ENCODE peak calls at places on chromosome 17, in ten cellular contexts. V is right lobe of liver, Z is upper lobe of left lung, F is HCT116, Q is body of pancreas, X is uterus, J is suprapubic skin, A is IMR-90, B is esophagus squamous epithelium, G is transverse colon. P is an unnamed sample.

GRCh38 chr17:76721463-76721862 is 4.9 kb downstream of the JMJD6 start:
- DNase-seq in Q (no peak), A (no peak), J (no peak), F (no peak), B (no peak), G (no peak), Z (no peak), V (no peak), X (no peak), P (peak)

GRCh38 chr17:55245986-55246385 is 18.8 kb upstream of the HLF start:
- DNase-seq in X (no peak), V (no peak), J (no peak), G (no peak), Z (no peak), B (no peak), Q (no peak), A (no peak), F (no peak), P (no peak)

GRCh38 chr17:67649891-67650290 is 67.8 kb upstream of the NOL11 start:
- DNase-seq in G (no peak), Q (no peak), Z (no peak), J (no peak), F (no peak), X (no peak), B (no peak), A (no peak), V (no peak), P (no peak)

GRCh38 chr17:77451894-77452852 is 311.4 kb downstream of the SEC14L1 start:
- DNase-seq in Z (peak), G (peak), J (peak), V (no peak), B (no peak), A (peak), Q (peak), X (peak), F (no peak), P (no peak)

GRCh38 chr17:78120971-78121800 is 7.4 kb downstream of the TMC6 start:
- DNase-seq in A (no peak), F (no peak), Q (no peak), Z (peak), X (no peak), B (no peak), J (no peak), G (peak), V (peak), P (no peak)

GRCh38 chr17:9313346-9313745 is 262.3 kb downstream of the STX8 start:
- DNase-seq in A (no peak), G (no peak), V (no peak), Z (no peak), B (no peak), J (no peak), F (no peak), Q (no peak), X (no peak), P (no peak)

GRCh38 chr17:15263680-15264079 is 1.4 kb downstream of the PMP22 start:
- DNase-seq in V (no peak), A (no peak), X (no peak), J (no peak), F (no peak), Q (no peak), Z (no peak), G (no peak), B (no peak), P (no peak)

GRCh38 chr17:34797724-34798123 is 163.5 kb downstream of the CCT6B start:
- DNase-seq in F (no peak), B (no peak), V (peak), G (no peak), Q (peak), J (no peak), X (no peak), A (peak), Z (no peak), P (no peak)

GRCh38 chr17:35432176-35433074 is at the start of gene SLFN12:
- DNase-seq in Z (no peak), G (peak), X (peak), J (no peak), F (no peak), V (no peak), Q (peak), B (no peak), A (peak), P (peak)

GRCh38 chr17:6910987-6911603 is 79.6 kb upstream of the TEKT1 start:
- DNase-seq in Q (no peak), F (peak), J (no peak), Z (no peak), X (no peak), V (no peak), A (peak), B (no peak), G (no peak), P (no peak)

GRCh38 chr17:56110463-56111138 is 42.7 kb upstream of the ANKFN1 start:
- DNase-seq in Z (no peak), Q (no peak), A (no peak), X (no peak), V (peak), B (no peak), J (no peak), F (no peak), G (peak), P (no peak)

GRCh38 chr17:4407851-4408250 is 25.9 kb upstream of the SPNS3 start:
- DNase-seq in Z (no peak), J (no peak), X (no peak), G (no peak), A (no peak), V (no peak), B (no peak), F (no peak), Q (peak), P (no peak)

GRCh38 chr17:44198721-44199552 is 747 bp downstream of the ATXN7L3 start:
- DNase-seq in Q (peak), X (peak), Z (peak), B (no peak), A (peak), V (peak), F (no peak), G (peak), J (no peak), P (no peak)

GRCh38 chr17:19728114-19728495 is 11.7 kb upstream of the SLC47A2 start:
- DNase-seq in J (peak), V (peak), G (peak), F (no peak), Q (peak), A (peak), B (no peak), Z (peak), X (peak), P (peak)

GRCh38 chr17:59800530-59800942 is 92.2 kb downstream of the TUBD1 start:
- DNase-seq in B (no peak), J (no peak), Q (no peak), F (peak), V (no peak), G (no peak), X (no peak), Z (no peak), A (no peak), P (no peak)

GRCh38 chr17:19305761-19306159 is 56.8 kb downstream of the B9D1 start:
- DNase-seq in B (no peak), Q (no peak), Z (no peak), V (no peak), F (no peak), G (no peak), A (no peak), X (no peak), J (no peak), P (no peak)

GRCh38 chr17:37478187-37478586 is 11.5 kb upstream of the DUSP14 start:
- DNase-seq in V (no peak), A (peak), B (no peak), Q (no peak), G (no peak), X (no peak), J (no peak), Z (no peak), F (no peak), P (peak)

GRCh38 chr17:14818469-14818868 is 446.7 kb downstream of the PMP22 start:
- DNase-seq in X (no peak), V (no peak), Q (no peak), F (no peak), A (no peak), B (no peak), Z (no peak), G (no peak), J (no peak), P (no peak)

GRCh38 chr17:68356520-68356919 is 65.2 kb downstream of the ARSG start:
- DNase-seq in A (no peak), G (peak), Q (no peak), B (no peak), J (no peak), F (no peak), Z (no peak), V (no peak), X (no peak), P (no peak)

GRCh38 chr17:44589316-44590071 is 32.2 kb downstream of the FZD2 start:
- DNase-seq in B (no peak), X (no peak), Z (no peak), Q (no peak), F (no peak), V (no peak), G (no peak), A (peak), J (no peak), P (no peak)

GRCh38 chr17:32485261-32485955 is 1.4 kb upstream of the CDK5R1 start:
- DNase-seq in F (no peak), B (no peak), G (no peak), X (no peak), J (no peak), V (no peak), Q (no peak), A (no peak), Z (no peak), P (no peak)

GRCh38 chr17:32482568-32483320 is 4.0 kb upstream of the CDK5R1 start:
- DNase-seq in V (no peak), B (no peak), J (no peak), F (no peak), A (peak), Z (no peak), G (no peak), Q (peak), X (no peak), P (no peak)

GRCh38 chr17:32484041-32484461 is 2.7 kb upstream of the CDK5R1 start:
- DNase-seq in Z (no peak), V (no peak), Q (no peak), F (no peak), A (no peak), J (peak), B (no peak), G (no peak), X (no peak), P (no peak)

GRCh38 chr17:32484628-32485027 is 2.2 kb upstream of the CDK5R1 start:
- DNase-seq in Q (no peak), Z (no peak), A (no peak), B (no peak), J (no peak), F (no peak), X (no peak), G (no peak), V (no peak), P (no peak)

DNA sequence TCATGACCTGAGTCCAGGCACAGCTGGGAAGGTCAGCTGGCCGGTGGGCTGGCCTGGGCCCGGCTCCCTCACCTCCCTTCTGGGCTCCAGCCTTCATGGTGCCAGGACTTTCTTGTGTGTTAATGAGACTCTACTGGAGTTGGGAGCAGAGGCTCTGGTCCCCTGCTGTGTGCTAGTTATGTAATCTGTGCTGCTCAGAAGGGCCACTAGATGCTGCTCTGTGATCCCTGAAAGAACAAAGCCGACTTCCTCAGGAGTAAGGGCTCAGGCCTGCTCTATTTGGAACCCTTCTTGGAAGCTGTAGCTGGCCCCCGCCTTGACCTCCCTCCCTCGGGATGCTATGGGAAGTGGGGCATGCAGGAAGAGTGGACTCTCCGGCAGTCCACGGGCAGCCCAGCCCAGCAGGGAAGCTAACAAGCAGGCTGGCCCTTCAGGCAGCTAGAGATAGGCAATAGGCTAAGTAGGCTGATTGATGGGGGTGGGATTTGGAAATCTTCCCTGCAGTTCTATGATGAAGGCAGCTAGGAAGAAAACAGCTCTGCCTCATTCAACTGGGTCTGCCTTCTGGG is 3.3 kb upstream of the CDK5R1 start:
- DNase-seq in A (peak), F (no peak), B (no peak), Q (peak), V (peak), G (no peak), J (peak), Z (peak), X (peak), P (no peak)
- TF ChIP-seq CTCF in A (peak), F (peak), B (peak), Q (peak), V (peak), G (peak), J (peak), Z (no peak), X (peak), P (no peak)

GRCh38 chr17:64969046-64969501 is 49.8 kb upstream of the LRRC37A3 start:
- DNase-seq in V (no peak), X (no peak), J (no peak), Q (no peak), G (no peak), F (no peak), A (no peak), Z (no peak), B (no peak), P (no peak)

DNA sequence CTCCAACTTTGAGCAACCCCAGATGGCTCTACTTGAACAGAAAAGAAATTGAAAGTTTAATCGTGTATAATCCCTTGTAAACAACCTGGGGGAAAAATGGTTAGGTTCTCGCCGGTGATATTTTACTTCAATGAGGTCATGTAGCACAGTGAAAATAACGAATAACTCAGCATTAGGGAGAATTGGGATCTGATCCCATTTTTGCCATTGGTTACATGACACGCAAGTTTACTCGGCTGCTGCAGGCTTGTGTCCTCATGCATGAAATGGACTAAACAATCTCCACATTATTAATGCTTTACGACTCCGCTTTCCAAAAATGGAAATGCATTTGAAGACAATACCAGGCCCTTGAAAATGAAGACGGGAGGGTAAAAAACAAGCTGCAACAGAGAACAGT is 45.5 kb upstream of the LRRC37A3 start:
- DNase-seq in X (no peak), G (no peak), A (no peak), Z (no peak), J (no peak), B (no peak), Q (no peak), V (no peak), F (no peak), P (no peak)
- TF ChIP-seq POLR2A in X (no peak), G (no peak), A (no peak), Z (no peak), J (no peak), B (no peak), Q (no peak), V (no peak), F (no peak), P (no peak)

DNA sequence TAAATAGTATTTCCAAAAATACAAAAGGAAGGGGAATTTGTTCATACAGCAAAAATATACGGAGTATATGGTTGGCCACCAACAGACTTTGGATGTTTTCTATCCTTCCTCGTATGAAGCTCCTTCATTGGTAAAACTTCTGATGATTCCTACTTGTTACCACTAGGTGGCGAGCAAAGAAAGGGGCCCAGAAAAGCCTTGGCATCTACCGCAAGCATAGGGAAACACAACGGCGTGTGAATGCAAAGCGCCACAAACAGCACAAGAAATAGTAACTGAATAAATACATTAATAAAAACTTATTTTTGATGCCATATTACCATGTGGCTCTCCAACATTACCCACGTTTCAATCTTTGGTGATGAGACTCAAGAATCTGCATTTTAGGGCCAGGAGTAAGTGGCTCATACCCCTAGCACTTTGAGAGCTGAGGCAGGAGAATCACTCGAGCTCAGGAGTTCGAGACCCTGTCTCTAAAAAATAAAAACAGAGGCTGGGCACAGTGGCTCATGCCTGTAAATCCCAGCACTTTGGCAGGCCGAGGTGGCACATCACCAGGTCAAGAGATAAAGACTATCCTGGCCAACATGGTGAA is 34.5 kb downstream of the YWHAE start:
- DNase-seq in G (peak), X (peak), F (peak), B (no peak), A (peak), Q (peak), Z (no peak), J (no peak), V (no peak), P (no peak)
- TF ChIP-seq CTCF in G (peak), X (peak), F (peak), B (peak), A (peak), Q (peak), Z (peak), J (peak), V (peak), P (no peak)

GRCh38 chr17:69879576-69879975 is 195.4 kb upstream of the KCNJ16 start:
- DNase-seq in G (no peak), Q (no peak), V (no peak), A (no peak), J (no peak), X (no peak), F (no peak), Z (no peak), B (no peak), P (no peak)

GRCh38 chr17:69882281-69882680 is 192.7 kb upstream of the KCNJ16 start:
- DNase-seq in V (no peak), F (no peak), Q (no peak), X (no peak), B (no peak), A (peak), G (no peak), Z (no peak), J (no peak), P (no peak)

GRCh38 chr17:69883139-69883538 is 191.9 kb upstream of the KCNJ16 start:
- DNase-seq in X (no peak), A (no peak), Q (no peak), G (no peak), J (no peak), Z (no peak), V (no peak), B (no peak), F (no peak), P (no peak)

GRCh38 chr17:69880591-69881112 is 194.4 kb upstream of the KCNJ16 start:
- DNase-seq in B (no peak), J (no peak), F (no peak), Z (peak), X (no peak), Q (no peak), G (no peak), A (no peak), V (no peak), P (no peak)

GRCh38 chr17:69884361-69884760 is 190.7 kb upstream of the KCNJ16 start:
- DNase-seq in Z (no peak), A (no peak), F (no peak), V (no peak), G (no peak), Q (no peak), J (no peak), X (no peak), B (no peak), P (no peak)
- TF ChIP-seq POLR2A in Z (no peak), A (no peak), F (no peak), V (no peak), G (no peak), Q (no peak), J (no peak), X (no peak), B (no peak), P (no peak)

GRCh38 chr17:30273373-30273772 is 18.4 kb downstream of the BLMH start:
- DNase-seq in V (no peak), J (no peak), Q (no peak), Z (no peak), B (no peak), G (no peak), A (peak), F (no peak), X (no peak), P (no peak)
- TF ChIP-seq CTCF in V (no peak), J (no peak), Q (no peak), Z (no peak), B (no peak), G (no peak), A (no peak), F (no peak), X (no peak), P (no peak)

GRCh38 chr17:80871341-80871740 is 120.3 kb upstream of the CHMP6 start:
- DNase-seq in Z (no peak), J (no peak), G (no peak), B (no peak), X (no peak), V (no peak), Q (no peak), F (no peak), A (no peak), P (no peak)
- TF ChIP-seq POLR2A in Z (no peak), J (no peak), G (no peak), B (no peak), X (no peak), V (no peak), Q (no peak), F (no peak), A (no peak), P (no peak)

GRCh38 chr17:57900991-57901743 is 51.3 kb upstream of the MRPS23 start:
- DNase-seq in F (no peak), A (no peak), G (peak), B (no peak), Z (no peak), X (no peak), J (no peak), V (peak), Q (peak), P (peak)

GRCh38 chr17:57903961-57904360 is 51.3 kb downstream of the CUEDC1 start:
- DNase-seq in J (no peak), Q (no peak), G (no peak), X (no peak), B (no peak), V (no peak), Z (no peak), A (no peak), F (no peak), P (no peak)

GRCh38 chr17:57902117-57902799 is 52.4 kb upstream of the MRPS23 start:
- DNase-seq in V (no peak), A (no peak), X (no peak), B (no peak), J (no peak), G (no peak), Q (no peak), Z (no peak), F (no peak), P (no peak)

GRCh38 chr17:57905875-57906455 is 49.2 kb downstream of the CUEDC1 start:
- DNase-seq in A (no peak), J (no peak), F (no peak), X (no peak), B (no peak), V (no peak), Z (no peak), G (no peak), Q (no peak), P (no peak)

GRCh38 chr17:57902800-57903759 is 52.1 kb downstream of the CUEDC1 start:
- DNase-seq in Q (peak), B (peak), A (peak), J (peak), X (peak), F (peak), Z (peak), V (peak), G (peak), P (peak)
- TF ChIP-seq CTCF in Q (peak), B (no peak), A (no peak), J (no peak), X (no peak), F (no peak), Z (no peak), V (no peak), G (no peak), P (no peak)

P was measured in lower leg skin.